ENCODE peak calls at places on chromosomes 7 and 10, in five cellular contexts. One of them, this sample, is unnamed.

GRCh38 chr7:22433710-22434460 is 66.1 kb downstream of the STEAP1B start:
- DNase-seq in iPS-NIHi11: peak; percentile 31
- DNase-seq in glutamatergic neuron: no peak
- DNase-seq in activated T-cell treated with anti-CD3 and anti-CD28 coated beads, Interleukin-2, amount 50 U/mL, for 4 hours: no peak
- DNase-seq in NCI-H1105: no peak
- DNase-seq in this sample: no peak

GRCh38 chr7:68573271-68574000 is 1024.8 kb upstream of the AUTS2 start:
- DNase-seq in iPS-NIHi11: no peak
- DNase-seq in glutamatergic neuron: no peak
- DNase-seq in activated T-cell treated with anti-CD3 and anti-CD28 coated beads, Interleukin-2, amount 50 U/mL, for 4 hours: no peak
- DNase-seq in NCI-H1105: peak; percentile 83
- DNase-seq in this sample: no peak

GRCh38 chr10:24446739-24447138 is 237.8 kb downstream of the KIAA1217 start:
- DNase-seq in iPS-NIHi11: no peak
- DNase-seq in glutamatergic neuron: no peak
- DNase-seq in activated T-cell treated with anti-CD3 and anti-CD28 coated beads, Interleukin-2, amount 50 U/mL, for 4 hours: no peak
- DNase-seq in NCI-H1105: no peak
- DNase-seq in this sample: peak; percentile 91

GRCh38 chr7:1531263-1531978 is 919 bp downstream of the MAFK start:
- DNase-seq in iPS-NIHi11: peak; percentile 45
- DNase-seq in glutamatergic neuron: no peak
- DNase-seq in activated T-cell treated with anti-CD3 and anti-CD28 coated beads, Interleukin-2, amount 50 U/mL, for 4 hours: peak; percentile 38
- DNase-seq in NCI-H1105: no peak
- DNase-seq in this sample: no peak

GRCh38 chr7:51160990-51161615 is 155.5 kb downstream of the COBL start:
- DNase-seq in iPS-NIHi11: peak; percentile 73
- DNase-seq in glutamatergic neuron: peak; percentile 85
- DNase-seq in activated T-cell treated with anti-CD3 and anti-CD28 coated beads, Interleukin-2, amount 50 U/mL, for 4 hours: peak; percentile 36
- DNase-seq in NCI-H1105: peak; percentile 73
- DNase-seq in this sample: peak; percentile 49

GRCh38 chr7:140294454-140294853 is 103.9 kb downstream of the SLC37A3 start:
- DNase-seq in iPS-NIHi11: no peak
- DNase-seq in glutamatergic neuron: no peak
- DNase-seq in activated T-cell treated with anti-CD3 and anti-CD28 coated beads, Interleukin-2, amount 50 U/mL, for 4 hours: no peak
- DNase-seq in NCI-H1105: no peak
- DNase-seq in this sample: no peak

GRCh38 chr7:46131916-46132795 is 211.1 kb upstream of the IGFBP3 start:
- DNase-seq in iPS-NIHi11: peak; percentile 57
- DNase-seq in glutamatergic neuron: no peak
- DNase-seq in activated T-cell treated with anti-CD3 and anti-CD28 coated beads, Interleukin-2, amount 50 U/mL, for 4 hours: no peak
- DNase-seq in NCI-H1105: no peak
- DNase-seq in this sample: no peak

GRCh38 chr10:45545150-45545549 is 127.4 kb downstream of the ZFAND4 start:
- DNase-seq in iPS-NIHi11: no peak
- DNase-seq in glutamatergic neuron: no peak
- DNase-seq in activated T-cell treated with anti-CD3 and anti-CD28 coated beads, Interleukin-2, amount 50 U/mL, for 4 hours: no peak
- DNase-seq in NCI-H1105: no peak
- DNase-seq in this sample: no peak

GRCh38 chr10:80268266-80268665 is 21.2 kb downstream of the MAT1A start:
- DNase-seq in iPS-NIHi11: no peak
- DNase-seq in glutamatergic neuron: no peak
- DNase-seq in activated T-cell treated with anti-CD3 and anti-CD28 coated beads, Interleukin-2, amount 50 U/mL, for 4 hours: no peak
- DNase-seq in NCI-H1105: no peak
- DNase-seq in this sample: no peak

GRCh38 chr10:67385089-67385488 is 310.9 kb downstream of the CTNNA3 start:
- DNase-seq in iPS-NIHi11: no peak
- DNase-seq in glutamatergic neuron: no peak
- DNase-seq in activated T-cell treated with anti-CD3 and anti-CD28 coated beads, Interleukin-2, amount 50 U/mL, for 4 hours: no peak
- DNase-seq in NCI-H1105: no peak
- DNase-seq in this sample: no peak

GRCh38 chr10:88499569-88500470 is 83.3 kb downstream of the RNLS start:
- DNase-seq in iPS-NIHi11: no peak
- DNase-seq in glutamatergic neuron: no peak
- DNase-seq in activated T-cell treated with anti-CD3 and anti-CD28 coated beads, Interleukin-2, amount 50 U/mL, for 4 hours: no peak
- DNase-seq in NCI-H1105: no peak
- DNase-seq in this sample: no peak

GRCh38 chr10:110421512-110422138 is 76.1 kb upstream of the DUSP5 start:
- DNase-seq in iPS-NIHi11: no peak
- DNase-seq in glutamatergic neuron: no peak
- DNase-seq in activated T-cell treated with anti-CD3 and anti-CD28 coated beads, Interleukin-2, amount 50 U/mL, for 4 hours: no peak
- DNase-seq in NCI-H1105: no peak
- DNase-seq in this sample: no peak

GRCh38 chr7:88169717-88170320 is 50.0 kb downstream of the SRI start:
- DNase-seq in iPS-NIHi11: no peak
- DNase-seq in glutamatergic neuron: no peak
- DNase-seq in activated T-cell treated with anti-CD3 and anti-CD28 coated beads, Interleukin-2, amount 50 U/mL, for 4 hours: no peak
- DNase-seq in NCI-H1105: peak; percentile 5
- DNase-seq in this sample: peak; percentile 10

GRCh38 chr10:79145517-79146470 is 77.0 kb downstream of the ZMIZ1 start:
- DNase-seq in iPS-NIHi11: no peak
- DNase-seq in glutamatergic neuron: no peak
- DNase-seq in activated T-cell treated with anti-CD3 and anti-CD28 coated beads, Interleukin-2, amount 50 U/mL, for 4 hours: no peak
- DNase-seq in NCI-H1105: no peak
- DNase-seq in this sample: no peak

GRCh38 chr10:3265081-3265480 is 92.5 kb upstream of the PITRM1 start:
- DNase-seq in iPS-NIHi11: no peak
- DNase-seq in glutamatergic neuron: no peak
- DNase-seq in activated T-cell treated with anti-CD3 and anti-CD28 coated beads, Interleukin-2, amount 50 U/mL, for 4 hours: no peak
- DNase-seq in NCI-H1105: no peak
- DNase-seq in this sample: no peak

GRCh38 chr7:43700646-43701501 is 28.4 kb downstream of the COA1 start:
- DNase-seq in iPS-NIHi11: no peak
- DNase-seq in glutamatergic neuron: no peak
- DNase-seq in activated T-cell treated with anti-CD3 and anti-CD28 coated beads, Interleukin-2, amount 50 U/mL, for 4 hours: no peak
- DNase-seq in NCI-H1105: no peak
- DNase-seq in this sample: no peak

GRCh38 chr7:73433924-73434700 is 534 bp downstream of the FZD9 start:
- DNase-seq in iPS-NIHi11: no peak
- DNase-seq in glutamatergic neuron: no peak
- DNase-seq in activated T-cell treated with anti-CD3 and anti-CD28 coated beads, Interleukin-2, amount 50 U/mL, for 4 hours: no peak
- DNase-seq in NCI-H1105: no peak
- DNase-seq in this sample: no peak

GRCh38 chr10:77279207-77279606 is 358.4 kb downstream of the KCNMA1 start:
- DNase-seq in iPS-NIHi11: no peak
- DNase-seq in glutamatergic neuron: no peak
- DNase-seq in activated T-cell treated with anti-CD3 and anti-CD28 coated beads, Interleukin-2, amount 50 U/mL, for 4 hours: no peak
- DNase-seq in NCI-H1105: no peak
- DNase-seq in this sample: no peak

GRCh38 chr7:1229956-1230355 is 2.7 kb upstream of the UNCX start:
- DNase-seq in iPS-NIHi11: no peak
- DNase-seq in glutamatergic neuron: peak; percentile 63
- DNase-seq in activated T-cell treated with anti-CD3 and anti-CD28 coated beads, Interleukin-2, amount 50 U/mL, for 4 hours: no peak
- DNase-seq in NCI-H1105: no peak
- DNase-seq in this sample: no peak

GRCh38 chr7:127822822-127823508 is 171.0 kb downstream of the SND1 start:
- DNase-seq in iPS-NIHi11: peak; percentile 39
- DNase-seq in glutamatergic neuron: no peak
- DNase-seq in activated T-cell treated with anti-CD3 and anti-CD28 coated beads, Interleukin-2, amount 50 U/mL, for 4 hours: no peak
- DNase-seq in NCI-H1105: no peak
- DNase-seq in this sample: no peak

GRCh38 chr10:34717429-34717828 is 97.7 kb downstream of the PARD3 start:
- DNase-seq in iPS-NIHi11: no peak
- DNase-seq in glutamatergic neuron: no peak
- DNase-seq in activated T-cell treated with anti-CD3 and anti-CD28 coated beads, Interleukin-2, amount 50 U/mL, for 4 hours: no peak
- DNase-seq in NCI-H1105: no peak
- DNase-seq in this sample: no peak

GRCh38 chr10:15254808-15255655 is 86.5 kb upstream of the NMT2 start:
- DNase-seq in iPS-NIHi11: peak; percentile 46
- DNase-seq in glutamatergic neuron: no peak
- DNase-seq in activated T-cell treated with anti-CD3 and anti-CD28 coated beads, Interleukin-2, amount 50 U/mL, for 4 hours: no peak
- DNase-seq in NCI-H1105: no peak
- DNase-seq in this sample: no peak

GRCh38 chr7:100886936-100887185 is 2.7 kb downstream of the UFSP1 start:
- DNase-seq in iPS-NIHi11: no peak
- DNase-seq in glutamatergic neuron: no peak
- DNase-seq in activated T-cell treated with anti-CD3 and anti-CD28 coated beads, Interleukin-2, amount 50 U/mL, for 4 hours: no peak
- DNase-seq in NCI-H1105: no peak
- DNase-seq in this sample: no peak

GRCh38 chr7:143305423-143306070 is 10.4 kb upstream of the CLCN1 start:
- DNase-seq in iPS-NIHi11: peak; percentile 72
- DNase-seq in glutamatergic neuron: peak; percentile 84
- DNase-seq in activated T-cell treated with anti-CD3 and anti-CD28 coated beads, Interleukin-2, amount 50 U/mL, for 4 hours: peak; percentile 71
- DNase-seq in NCI-H1105: no peak
- DNase-seq in this sample: no peak

GRCh38 chr7:2812831-2813230 is 31.3 kb downstream of the GNA12 start:
- DNase-seq in iPS-NIHi11: no peak
- DNase-seq in glutamatergic neuron: no peak
- DNase-seq in activated T-cell treated with anti-CD3 and anti-CD28 coated beads, Interleukin-2, amount 50 U/mL, for 4 hours: no peak
- DNase-seq in NCI-H1105: no peak
- DNase-seq in this sample: no peak

GRCh38 chr10:46514431-46514861 is 42.0 kb downstream of the GPRIN2 start:
- DNase-seq in iPS-NIHi11: no peak
- DNase-seq in glutamatergic neuron: peak; percentile 12
- DNase-seq in activated T-cell treated with anti-CD3 and anti-CD28 coated beads, Interleukin-2, amount 50 U/mL, for 4 hours: no peak
- DNase-seq in NCI-H1105: no peak
- DNase-seq in this sample: no peak

GRCh38 chr10:110353244-110354119 is 48.8 kb upstream of the SMNDC1 start:
- DNase-seq in iPS-NIHi11: peak; percentile 45
- DNase-seq in glutamatergic neuron: no peak
- DNase-seq in activated T-cell treated with anti-CD3 and anti-CD28 coated beads, Interleukin-2, amount 50 U/mL, for 4 hours: peak; percentile 37
- DNase-seq in NCI-H1105: no peak
- DNase-seq in this sample: peak; percentile 93

GRCh38 chr10:509361-510102 is 179.9 kb downstream of the DIP2C start:
- DNase-seq in iPS-NIHi11: no peak
- DNase-seq in glutamatergic neuron: no peak
- DNase-seq in activated T-cell treated with anti-CD3 and anti-CD28 coated beads, Interleukin-2, amount 50 U/mL, for 4 hours: no peak
- DNase-seq in NCI-H1105: no peak
- DNase-seq in this sample: no peak

GRCh38 chr7:28442540-28443420 is 30.5 kb downstream of the CREB5 start:
- DNase-seq in iPS-NIHi11: no peak
- DNase-seq in glutamatergic neuron: no peak
- DNase-seq in activated T-cell treated with anti-CD3 and anti-CD28 coated beads, Interleukin-2, amount 50 U/mL, for 4 hours: no peak
- DNase-seq in NCI-H1105: no peak
- DNase-seq in this sample: no peak

GRCh38 chr10:12905067-12905466 is 96.4 kb downstream of the CCDC3 start:
- DNase-seq in iPS-NIHi11: no peak
- DNase-seq in glutamatergic neuron: no peak
- DNase-seq in activated T-cell treated with anti-CD3 and anti-CD28 coated beads, Interleukin-2, amount 50 U/mL, for 4 hours: no peak
- DNase-seq in NCI-H1105: no peak
- DNase-seq in this sample: no peak

GRCh38 chr10:114525368-114525949 is 121.2 kb upstream of the AFAP1L2 start:
- DNase-seq in iPS-NIHi11: no peak
- DNase-seq in glutamatergic neuron: no peak
- DNase-seq in activated T-cell treated with anti-CD3 and anti-CD28 coated beads, Interleukin-2, amount 50 U/mL, for 4 hours: no peak
- DNase-seq in NCI-H1105: no peak
- DNase-seq in this sample: no peak

GRCh38 chr10:21510218-21511070 is 15.0 kb downstream of the SKIDA1 start:
- DNase-seq in iPS-NIHi11: peak; percentile 61
- DNase-seq in glutamatergic neuron: peak; percentile 40
- DNase-seq in activated T-cell treated with anti-CD3 and anti-CD28 coated beads, Interleukin-2, amount 50 U/mL, for 4 hours: no peak
- DNase-seq in NCI-H1105: no peak
- DNase-seq in this sample: no peak

GRCh38 chr10:35668865-35669650 is 27.0 kb upstream of the FZD8 start:
- DNase-seq in iPS-NIHi11: peak; percentile 17
- DNase-seq in glutamatergic neuron: no peak
- DNase-seq in activated T-cell treated with anti-CD3 and anti-CD28 coated beads, Interleukin-2, amount 50 U/mL, for 4 hours: no peak
- DNase-seq in NCI-H1105: no peak
- DNase-seq in this sample: no peak

GRCh38 chr10:118003146-118003545 is 43.6 kb downstream of the RAB11FIP2 start:
- DNase-seq in iPS-NIHi11: no peak
- DNase-seq in glutamatergic neuron: no peak
- DNase-seq in activated T-cell treated with anti-CD3 and anti-CD28 coated beads, Interleukin-2, amount 50 U/mL, for 4 hours: no peak
- DNase-seq in NCI-H1105: no peak
- DNase-seq in this sample: no peak

GRCh38 chr7:143391462-143392404 is 10.6 kb downstream of the ZYX start:
- DNase-seq in iPS-NIHi11: no peak
- DNase-seq in glutamatergic neuron: no peak
- DNase-seq in activated T-cell treated with anti-CD3 and anti-CD28 coated beads, Interleukin-2, amount 50 U/mL, for 4 hours: no peak
- DNase-seq in NCI-H1105: no peak
- DNase-seq in this sample: peak; percentile 86

This sample was measured in stromal cell of bone marrow.